ENCODE peak calls at places on chromosomes 3 and 15, in four cellular contexts. E, L, J and V are unnamed samples.

GRCh38 chr3:50192689-50193141 is 1.3 kb downstream of the GNAT1 start:
- DNase-seq in E (peak), L (peak), J (peak), V (peak)

GRCh38 chr3:105791919-105792786 is 76.7 kb downstream of the CBLB start:
- DNase-seq in E (peak), L (peak), J (no peak), V (no peak)

GRCh38 chr3:77939726-77940125 is 899.8 kb downstream of the ROBO2 start:
- DNase-seq in E (no peak), L (no peak), J (no peak), V (no peak)

GRCh38 chr15:84879088-84879780 is 5.2 kb upstream of the SLC28A1 start:
- DNase-seq in E (no peak), L (no peak), J (no peak), V (no peak)

GRCh38 chr15:53833134-53833624 is 73.7 kb upstream of the WDR72 start:
- DNase-seq in E (no peak), L (peak), J (no peak), V (no peak)

GRCh38 chr15:71495381-71495780 is 315.0 kb upstream of the NR2E3 start:
- DNase-seq in E (no peak), L (peak), J (no peak), V (no peak)

GRCh38 chr3:57757642-57758297 is 1.7 kb downstream of the SLMAP start:
- DNase-seq in E (peak), L (peak), J (no peak), V (no peak)

GRCh38 chr15:69712999-69713398 is 260.4 kb downstream of the RPLP1 start:
- DNase-seq in E (no peak), L (peak), J (no peak), V (no peak)

GRCh38 chr3:115151921-115152320 is 4.8 kb upstream of the ZBTB20 start:
- DNase-seq in E (no peak), L (no peak), J (no peak), V (no peak)

GRCh38 chr3:129732200-129732876 is 125.9 kb upstream of the PLXND1 start:
- DNase-seq in E (no peak), L (peak), J (no peak), V (no peak)

GRCh38 chr15:89353991-89354390 is 19.4 kb upstream of the POLG start:
- DNase-seq in E (no peak), L (no peak), J (no peak), V (no peak)

GRCh38 chr3:119295816-119296484 is 1.8 kb downstream of the ARHGAP31 start:
- DNase-seq in E (no peak), L (no peak), J (no peak), V (no peak)

GRCh38 chr3:139455855-139456254 is 20.5 kb downstream of the RBP2 start:
- DNase-seq in E (peak), L (no peak), J (no peak), V (no peak)

GRCh38 chr3:112605285-112605684 is 35.7 kb downstream of the CCDC80 start:
- DNase-seq in E (no peak), L (no peak), J (no peak), V (no peak)

GRCh38 chr3:129974451-129975331 is at the start of gene TRH:
- DNase-seq in E (no peak), L (no peak), J (no peak), V (peak)

GRCh38 chr15:78368671-78369070 is 28.5 kb downstream of the CRABP1 start:
- DNase-seq in E (no peak), L (no peak), J (no peak), V (no peak)

GRCh38 chr3:175065492-175065891 is 206.4 kb downstream of the NAALADL2 start:
- DNase-seq in E (no peak), L (no peak), J (no peak), V (no peak)

GRCh38 chr3:52428151-52429005 is 16.5 kb downstream of the SEMA3G start:
- DNase-seq in E (peak), L (peak), J (no peak), V (peak)

GRCh38 chr15:55279746-55280351 is 9.8 kb downstream of the RAB27A start:
- DNase-seq in E (peak), L (peak), J (peak), V (no peak)

DNA sequence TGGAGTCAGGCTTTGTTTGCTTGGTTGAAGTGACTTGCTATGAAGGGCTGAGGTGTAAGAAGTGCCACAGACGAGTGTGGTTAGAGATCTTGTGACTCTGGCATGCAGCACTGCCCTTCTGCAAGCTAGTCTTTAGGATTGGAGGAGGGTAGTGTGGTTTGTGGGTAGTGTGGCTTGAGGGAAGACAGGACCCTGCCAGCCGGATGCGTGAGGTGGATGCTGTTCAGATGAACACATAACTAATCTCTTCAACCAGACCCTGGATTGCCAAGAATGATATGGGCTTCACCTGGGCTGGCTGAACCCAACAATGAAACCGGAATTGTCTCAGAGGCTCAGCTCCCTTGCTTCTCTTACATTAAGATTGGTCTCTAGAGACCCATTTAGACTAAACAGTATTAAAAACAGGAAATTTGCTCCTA is 32.7 kb downstream of the STARD9 start:
- DNase-seq in E (peak), L (no peak), J (peak), V (no peak)
- TF ChIP-seq SP1 in E (no peak), L (no peak), J (no peak), V (no peak)

DNA sequence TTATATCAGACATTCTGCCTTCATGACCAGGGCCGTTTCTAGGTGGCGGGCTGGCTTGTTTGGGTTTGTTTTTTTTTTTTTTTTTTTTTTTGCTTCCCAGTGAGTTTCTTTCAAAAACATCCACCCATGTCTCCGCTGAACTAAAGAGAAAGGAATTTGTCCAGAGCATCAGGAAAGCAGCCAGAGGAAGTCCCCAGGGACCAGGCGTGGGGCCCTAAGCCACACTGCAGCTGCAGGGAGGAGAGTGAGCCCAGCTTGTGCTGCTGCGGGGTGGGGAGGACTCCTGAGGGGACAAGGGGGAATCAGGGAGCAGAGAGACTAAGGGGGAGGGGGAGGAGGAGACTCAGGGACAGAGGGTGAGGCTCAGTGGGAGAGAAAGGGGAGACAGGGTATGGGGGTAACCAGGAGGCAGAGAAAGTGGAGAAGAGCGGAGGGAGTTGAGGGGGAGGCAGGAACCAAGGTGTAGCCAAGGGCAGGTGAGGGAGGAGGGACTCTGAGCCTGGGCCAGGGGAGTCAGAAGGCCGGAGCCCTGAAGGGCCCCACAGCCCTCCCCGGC is 49.5 kb downstream of the CYP11A1 start:
- DNase-seq in E (no peak), L (no peak), J (no peak), V (no peak)
- TF ChIP-seq ESRRA in E (no peak), L (no peak), J (no peak), V (no peak)

GRCh38 chr3:100590114-100590839 is 19.1 kb upstream of the ADGRG7 start:
- DNase-seq in E (peak), L (peak), J (peak), V (peak)
- TF ChIP-seq SP1 in E (no peak), L (no peak), J (no peak), V (no peak)

DNA sequence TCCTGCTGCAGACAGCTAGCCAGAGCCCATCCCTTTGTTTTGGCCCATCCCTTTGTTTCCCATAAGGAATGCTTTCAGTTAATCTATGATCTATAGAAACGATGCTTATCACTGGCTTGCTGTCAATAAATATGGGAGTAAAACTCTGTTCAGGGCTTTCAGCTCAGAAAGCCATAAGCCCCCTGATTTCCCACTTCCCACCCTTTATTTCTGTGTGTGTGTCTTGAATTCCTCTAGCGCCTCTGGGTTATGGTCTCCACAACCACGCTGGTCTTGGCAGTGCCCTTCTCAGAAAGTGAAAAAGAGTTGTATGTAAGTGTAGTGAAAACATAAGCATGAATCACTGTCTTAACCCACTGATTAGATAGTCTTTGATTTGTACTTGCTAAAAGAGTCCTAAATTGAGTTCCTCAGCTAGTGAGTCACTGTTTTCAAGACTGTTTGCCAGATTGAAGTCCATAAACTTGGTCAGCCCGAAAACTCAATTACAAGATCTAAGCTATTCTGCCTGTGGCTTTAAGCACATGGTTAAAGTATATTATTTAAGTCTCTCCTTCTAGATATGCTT is 18.9 kb upstream of the CCR2 start:
- DNase-seq in E (no peak), L (no peak), J (no peak), V (no peak)
- TF ChIP-seq ESRRA in E (no peak), L (no peak), J (no peak), V (no peak)

DNA sequence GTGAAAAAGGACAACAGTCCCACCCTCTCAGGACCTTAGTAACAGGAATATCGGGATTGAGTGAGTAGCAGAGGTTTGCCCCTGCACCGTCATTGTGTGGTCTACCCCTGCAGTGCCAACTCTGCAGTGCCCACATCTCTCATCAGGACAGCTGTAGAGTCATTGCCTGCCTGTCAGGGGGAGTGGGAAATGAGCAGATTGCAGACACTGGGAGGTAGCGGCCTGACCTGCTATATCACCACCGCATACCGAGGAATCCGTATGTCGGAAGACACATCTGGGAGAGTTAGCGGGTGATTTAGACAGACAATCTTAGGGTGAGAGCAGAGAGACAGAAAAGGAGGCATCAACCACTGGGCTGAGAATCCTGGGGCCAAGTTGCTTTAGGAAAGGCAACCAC is 218.1 kb downstream of the EPHB1 start:
- DNase-seq in E (no peak), L (no peak), J (no peak), V (no peak)
- TF ChIP-seq SP1 in E (no peak), L (no peak), J (no peak), V (no peak)

DNA sequence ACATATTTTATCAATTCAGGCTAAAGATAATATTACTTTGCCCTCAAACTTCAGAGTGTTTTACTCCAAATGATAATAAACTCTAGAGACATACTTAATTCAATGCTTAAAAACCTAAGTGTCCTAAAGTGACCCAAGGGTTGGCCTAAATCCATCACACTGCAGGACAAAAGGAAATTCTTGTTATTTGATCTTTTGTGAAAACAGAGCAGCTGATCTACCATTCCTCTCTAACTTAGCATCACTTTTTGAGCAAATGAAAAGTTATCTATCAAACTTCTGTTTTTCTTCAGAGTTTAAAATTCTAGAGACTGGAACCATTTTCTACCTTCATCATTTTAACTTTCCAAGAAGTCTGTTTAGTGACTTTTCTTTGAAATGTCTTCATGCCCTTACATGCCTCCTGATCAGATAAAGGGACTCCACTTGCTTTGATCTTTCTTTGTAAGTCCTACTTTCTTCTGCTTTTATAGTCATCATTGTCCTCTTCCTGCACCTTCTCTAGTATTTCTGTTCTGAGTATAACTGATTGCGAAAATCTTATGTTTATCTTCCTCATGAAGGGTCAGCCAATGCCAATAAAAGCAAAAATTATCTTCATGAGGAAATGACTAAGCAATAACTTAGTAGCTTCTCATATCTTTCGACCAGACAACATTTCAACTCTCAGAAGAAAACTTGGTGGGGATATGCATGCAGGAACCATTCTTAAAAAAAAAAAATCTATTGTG is 378.7 kb upstream of the TGFBR2 start:
- DNase-seq in E (no peak), L (peak), J (no peak), V (no peak)
- TF ChIP-seq ESRRA in E (no peak), L (no peak), J (no peak), V (no peak)